ENCODE peak calls at places on chromosomes 11 and 22, in four cellular contexts. One of them, this sample, is unnamed. For H3K4me1, the result is how much of the 10 kb centered on the place peaks cover.

GRCh38 chr11:102552447-102553200 is 22.1 kb upstream of the MMP7 start:
- DNase-seq in HepG2: peak
- DNase-seq in K562: no peak
- DNase-seq in HCT116: peak
- DNase-seq in this sample: no peak

GRCh38 chr11:78666675-78667129 is 92.0 kb upstream of the NARS2 start:
- DNase-seq in HCT116: no peak
- DNase-seq in K562: peak
- DNase-seq in HepG2: no peak
- DNase-seq in this sample: no peak

GRCh38 chr22:32613773-32614172 is 139.2 kb downstream of the FBXO7 start:
- DNase-seq in HepG2: no peak
- DNase-seq in K562: no peak
- DNase-seq in HCT116: no peak
- DNase-seq in this sample: no peak

GRCh38 chr11:8801121-8801520 is 109.9 kb upstream of the AKIP1 start:
- DNase-seq in HCT116: no peak
- DNase-seq in HepG2: no peak
- DNase-seq in K562: no peak
- DNase-seq in this sample: no peak

GRCh38 chr11:69416746-69417145 is 64.7 kb upstream of the LINC01488 start:
- DNase-seq in HCT116: no peak
- DNase-seq in K562: no peak
- DNase-seq in HepG2: no peak
- DNase-seq in this sample: no peak

GRCh38 chr11:112610996-112611795 is 350.0 kb upstream of the NCAM1 start:
- DNase-seq in K562: no peak
- DNase-seq in HCT116: no peak
- DNase-seq in HepG2: no peak
- DNase-seq in this sample: no peak

GRCh38 chr11:130573767-130574166 is 125.3 kb downstream of the ADAMTS15 start:
- DNase-seq in HepG2: no peak
- DNase-seq in HCT116: no peak
- DNase-seq in K562: no peak
- DNase-seq in this sample: no peak

GRCh38 chr11:85626496-85626895 is 648 bp downstream of the DLG2 start:
- DNase-seq in K562: no peak
- DNase-seq in HCT116: no peak
- DNase-seq in HepG2: no peak
- DNase-seq in this sample: no peak

GRCh38 chr11:9095421-9095820 is 4.0 kb upstream of the SCUBE2 start:
- DNase-seq in HepG2: no peak
- DNase-seq in K562: no peak
- DNase-seq in HCT116: no peak
- DNase-seq in this sample: no peak

GRCh38 chr22:45742866-45743450 is 71.3 kb downstream of the ATXN10 start:
- DNase-seq in HepG2: peak
- DNase-seq in HCT116: no peak
- DNase-seq in K562: no peak
- DNase-seq in this sample: no peak

GRCh38 chr11:5452712-5453111 is 3.6 kb downstream of the OR51I2 start:
- DNase-seq in HCT116: no peak
- DNase-seq in HepG2: no peak
- DNase-seq in K562: no peak
- DNase-seq in this sample: no peak

GRCh38 chr22:50317178-50317577 is 9.6 kb downstream of the DENND6B start:
- DNase-seq in HCT116: no peak
- DNase-seq in HepG2: no peak
- DNase-seq in K562: no peak
- DNase-seq in this sample: no peak

GRCh38 chr22:46047226-46047625 is 70.3 kb upstream of the WNT7B start:
- DNase-seq in HCT116: no peak
- DNase-seq in K562: no peak
- DNase-seq in HepG2: no peak
- DNase-seq in this sample: no peak

GRCh38 chr11:77068461-77069335 is 1.9 kb downstream of the CAPN5 start:
- DNase-seq in HCT116: no peak
- DNase-seq in HepG2: no peak
- DNase-seq in K562: no peak
- DNase-seq in this sample: no peak

GRCh38 chr11:35145249-35145648 is 6.3 kb downstream of the CD44 start:
- DNase-seq in K562: peak
- DNase-seq in HCT116: no peak
- DNase-seq in HepG2: no peak
- DNase-seq in this sample: no peak

GRCh38 chr22:25452116-25452700 is 112.3 kb upstream of the GRK3 start:
- DNase-seq in K562: no peak
- DNase-seq in HCT116: no peak
- DNase-seq in HepG2: no peak
- DNase-seq in this sample: no peak

GRCh38 chr11:19829109-19829790 is 116.6 kb downstream of the NAV2 start:
- DNase-seq in HepG2: no peak
- DNase-seq in K562: no peak
- DNase-seq in HCT116: no peak
- DNase-seq in this sample: no peak

GRCh38 chr11:88590366-88590765 is 252.8 kb upstream of the CTSC start:
- DNase-seq in HepG2: no peak
- DNase-seq in K562: no peak
- DNase-seq in HCT116: no peak
- DNase-seq in this sample: no peak

GRCh38 chr11:129023968-129024676 is 81.5 kb upstream of the TP53AIP1 start:
- DNase-seq in HCT116: peak
- DNase-seq in K562: no peak
- DNase-seq in HepG2: no peak
- DNase-seq in this sample: no peak

GRCh38 chr11:61923166-61924015 is 6.0 kb upstream of the RAB3IL1 start:
- DNase-seq in HCT116: no peak
- DNase-seq in K562: peak
- DNase-seq in HepG2: peak
- DNase-seq in this sample: no peak

GRCh38 chr11:78417888-78418583 is 416 bp upstream of the GAB2 start:
- DNase-seq in HepG2: peak
- DNase-seq in HCT116: peak
- DNase-seq in K562: peak
- DNase-seq in this sample: no peak

DNA sequence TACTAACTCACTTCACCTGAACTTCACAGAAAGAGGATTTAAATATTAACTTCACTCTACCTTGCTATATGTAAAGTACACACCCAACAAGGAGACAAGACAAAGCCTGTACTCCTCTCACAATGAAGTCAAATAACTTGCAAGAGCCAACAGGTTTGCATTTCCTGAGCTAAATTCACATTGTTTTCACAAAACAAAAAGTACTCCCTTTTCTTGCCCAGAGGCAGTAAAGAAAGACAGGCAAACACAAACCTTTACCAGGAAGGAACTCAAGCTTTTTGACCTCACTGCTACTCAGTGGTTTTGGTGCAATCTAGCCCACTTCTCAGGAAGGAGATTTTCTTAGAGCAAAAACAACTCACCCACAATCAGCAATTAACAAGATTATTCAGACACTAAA is 15.7 kb downstream of the USP28 start:
- DNase-seq in HepG2: no peak
- DNase-seq in K562: no peak
- DNase-seq in HCT116: no peak
- DNase-seq in this sample: no peak
- TF ChIP-seq TCF7L2 in HepG2: no peak
- TF ChIP-seq TCF7L2 in K562: no peak
- TF ChIP-seq TCF7L2 in HCT116: no peak
- TF ChIP-seq TCF7L2 in this sample: no peak

GRCh38 chr22:41758231-41758630 is 42.2 kb upstream of the CCDC134 start:
- DNase-seq in HepG2: no peak
- DNase-seq in HCT116: no peak
- DNase-seq in K562: no peak
- DNase-seq in this sample: no peak

GRCh38 chr22:41757507-41757906 is 43.0 kb upstream of the CCDC134 start:
- DNase-seq in HepG2: no peak
- DNase-seq in K562: no peak
- DNase-seq in HCT116: no peak
- DNase-seq in this sample: no peak

GRCh38 chr22:41746563-41747400 is 47.5 kb downstream of the MEI1 start:
- DNase-seq in HCT116: peak
- DNase-seq in HepG2: peak
- DNase-seq in K562: peak
- DNase-seq in this sample: peak

GRCh38 chr22:41752011-41752975 is 48.2 kb upstream of the CCDC134 start:
- DNase-seq in HepG2: peak
- DNase-seq in HCT116: no peak
- DNase-seq in K562: no peak
- DNase-seq in this sample: no peak
- H3K4me1 ChIP-seq in HepG2: under half
- H3K4me1 ChIP-seq in HCT116: under half
- H3K4me1 ChIP-seq in K562: under half
- H3K4me1 ChIP-seq in this sample: under half

GRCh38 chr11:94853836-94854235 is 85.7 kb downstream of the AMOTL1 start:
- DNase-seq in HepG2: no peak
- DNase-seq in K562: no peak
- DNase-seq in HCT116: no peak
- DNase-seq in this sample: no peak
- H3K27ac ChIP-seq in HepG2: no peak
- H3K27ac ChIP-seq in K562: no peak
- H3K27ac ChIP-seq in HCT116: no peak
- H3K27ac ChIP-seq in this sample: no peak

GRCh38 chr11:66743271-66743968 is 14.4 kb upstream of the SPTBN2 start:
- DNase-seq in K562: no peak
- DNase-seq in HCT116: no peak
- DNase-seq in HepG2: no peak
- DNase-seq in this sample: no peak
- TF ChIP-seq TCF7L2 in K562: no peak
- TF ChIP-seq TCF7L2 in HCT116: no peak
- TF ChIP-seq TCF7L2 in HepG2: no peak
- TF ChIP-seq TCF7L2 in this sample: no peak

DNA sequence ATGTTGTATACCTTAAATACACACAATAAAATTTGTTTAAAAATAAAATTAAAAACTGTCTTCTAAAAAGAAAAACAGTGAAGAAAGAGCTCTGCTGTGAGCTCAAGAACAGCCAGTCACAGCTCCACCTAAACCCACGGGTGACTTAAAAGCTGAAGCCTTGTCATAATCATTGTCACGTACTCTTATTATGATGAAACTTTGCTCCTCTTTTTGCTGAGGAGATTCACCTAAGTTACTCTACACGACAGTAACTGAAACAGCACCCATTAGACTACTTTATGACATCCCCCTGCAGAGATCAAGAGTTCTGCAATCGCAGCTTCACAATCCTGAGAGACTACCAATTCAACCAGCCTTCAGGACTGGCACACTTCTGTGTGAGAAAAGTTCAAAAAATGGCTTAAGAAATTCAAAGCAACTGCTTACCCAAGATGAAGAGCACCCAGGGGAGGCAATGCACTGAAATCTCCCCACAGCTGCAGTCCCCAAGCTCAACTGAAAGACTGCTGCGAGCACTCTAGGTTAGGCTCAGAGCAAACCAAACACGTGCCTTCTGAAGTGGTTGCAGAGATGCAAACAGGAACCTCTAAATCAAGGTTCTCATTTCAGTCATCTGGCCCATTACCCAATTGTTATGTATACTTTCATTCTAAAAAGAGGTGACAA is at the start of gene JAML:
- DNase-seq in HCT116: no peak
- DNase-seq in HepG2: no peak
- DNase-seq in K562: no peak
- DNase-seq in this sample: no peak
- H3K4me1 ChIP-seq in HCT116: under half
- H3K4me1 ChIP-seq in HepG2: under half
- H3K4me1 ChIP-seq in K562: under half
- H3K4me1 ChIP-seq in this sample: under half

DNA sequence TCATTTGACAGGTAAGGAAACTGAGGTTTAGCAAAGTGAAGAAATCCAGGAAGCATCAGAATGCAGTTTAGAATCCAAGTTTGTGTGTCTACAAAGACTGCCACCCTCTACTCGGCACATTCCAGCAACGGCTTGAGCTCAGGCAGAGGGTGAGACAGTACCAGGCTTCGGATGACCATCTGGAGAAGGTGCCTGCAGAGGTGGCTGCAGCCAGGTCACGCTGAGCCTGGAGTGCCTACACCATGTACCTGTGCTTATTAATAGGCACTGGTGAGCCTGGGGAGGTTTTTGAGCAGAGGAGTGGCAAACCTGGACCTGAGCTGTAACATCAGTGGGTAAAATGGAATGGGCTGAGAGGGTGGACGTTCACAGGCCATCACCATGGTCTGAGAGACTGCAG is 4.7 kb downstream of the FXYD6 start:
- DNase-seq in HCT116: no peak
- DNase-seq in HepG2: no peak
- DNase-seq in K562: no peak
- DNase-seq in this sample: no peak
- H3K27ac ChIP-seq in HCT116: no peak
- H3K27ac ChIP-seq in HepG2: no peak
- H3K27ac ChIP-seq in K562: no peak
- H3K27ac ChIP-seq in this sample: no peak

GRCh38 chr11:83069441-83070043 is 2.2 kb downstream of the RAB30 start:
- DNase-seq in HepG2: no peak
- DNase-seq in HCT116: no peak
- DNase-seq in K562: no peak
- DNase-seq in this sample: no peak
- TF ChIP-seq TCF7L2 in HepG2: no peak
- TF ChIP-seq TCF7L2 in HCT116: no peak
- TF ChIP-seq TCF7L2 in K562: no peak
- TF ChIP-seq TCF7L2 in this sample: no peak

GRCh38 chr11:45704133-45704532 is 38.7 kb upstream of the CHST1 start:
- DNase-seq in HCT116: no peak
- DNase-seq in K562: no peak
- DNase-seq in HepG2: no peak
- DNase-seq in this sample: no peak

GRCh38 chr11:45704635-45705034 is 39.2 kb upstream of the CHST1 start:
- DNase-seq in K562: no peak
- DNase-seq in HCT116: no peak
- DNase-seq in HepG2: no peak
- DNase-seq in this sample: no peak

GRCh38 chr11:45702511-45702910 is 37.1 kb upstream of the CHST1 start:
- DNase-seq in HCT116: no peak
- DNase-seq in HepG2: no peak
- DNase-seq in K562: no peak
- DNase-seq in this sample: no peak

GRCh38 chr11:45698777-45699497 is 33.5 kb upstream of the CHST1 start:
- DNase-seq in HepG2: no peak
- DNase-seq in HCT116: no peak
- DNase-seq in K562: no peak
- DNase-seq in this sample: no peak
- H3K4me1 ChIP-seq in HepG2: under half
- H3K4me1 ChIP-seq in HCT116: under half
- H3K4me1 ChIP-seq in K562: under half
- H3K4me1 ChIP-seq in this sample: under half

GRCh38 chr11:12906501-12906900 is 102.6 kb upstream of the RASSF10 start:
- DNase-seq in HepG2: no peak
- DNase-seq in HCT116: no peak
- DNase-seq in K562: no peak
- DNase-seq in this sample: no peak

GRCh38 chr11:12901272-12901671 is 107.8 kb upstream of the RASSF10 start:
- DNase-seq in HepG2: peak
- DNase-seq in K562: no peak
- DNase-seq in HCT116: no peak
- DNase-seq in this sample: no peak

GRCh38 chr11:12900496-12900895 is 108.6 kb upstream of the RASSF10 start:
- DNase-seq in HepG2: peak
- DNase-seq in K562: no peak
- DNase-seq in HCT116: no peak
- DNase-seq in this sample: no peak

GRCh38 chr11:12901874-12902481 is 107.1 kb upstream of the RASSF10 start:
- DNase-seq in HCT116: no peak
- DNase-seq in HepG2: no peak
- DNase-seq in K562: no peak
- DNase-seq in this sample: no peak

GRCh38 chr11:12902784-12903491 is 106.2 kb upstream of the RASSF10 start:
- DNase-seq in HCT116: no peak
- DNase-seq in HepG2: peak
- DNase-seq in K562: no peak
- DNase-seq in this sample: no peak
- H3K27ac ChIP-seq in HCT116: no peak
- H3K27ac ChIP-seq in HepG2: no peak
- H3K27ac ChIP-seq in K562: no peak
- H3K27ac ChIP-seq in this sample: no peak